ENCODE peak calls at places on chromosomes 13 and 19, in five cellular contexts. J, P, X, U and D are unnamed samples.

GRCh38 chr13:77184455-77184854 is 142.4 kb downstream of the MYCBP2 start:
- DNase-seq in J (no peak), P (no peak), X (no peak), U (no peak), D (no peak)

GRCh38 chr19:34171539-34171876 is 796 bp upstream of the LSM14A start:
- DNase-seq in J (no peak), P (no peak), X (no peak), U (peak), D (no peak)

GRCh38 chr13:39349391-39349790 is 253.6 kb downstream of the LHFPL6 start:
- DNase-seq in J (no peak), P (no peak), X (no peak), U (no peak), D (no peak)

GRCh38 chr13:36131215-36131930 is at the start of gene DCLK1:
- DNase-seq in J (no peak), P (no peak), X (peak), U (no peak), D (no peak)

GRCh38 chr13:113106666-113107065 is 1.1 kb downstream of the F7 start:
- DNase-seq in J (no peak), P (no peak), X (no peak), U (no peak), D (no peak)

GRCh38 chr19:34428549-34429285 is 536 bp downstream of the UBA2 start:
- DNase-seq in J (no peak), P (no peak), X (peak), U (no peak), D (no peak)

GRCh38 chr19:54232552-54232934 is 9.7 kb upstream of the LILRB3 start:
- DNase-seq in J (no peak), P (no peak), X (peak), U (no peak), D (no peak)

GRCh38 chr13:20182231-20182846 is 10.4 kb downstream of the GJB2 start:
- DNase-seq in J (no peak), P (no peak), X (peak), U (peak), D (no peak)

GRCh38 chr13:110617326-110618072 is 2.2 kb downstream of the NAXD start:
- DNase-seq in J (no peak), P (no peak), X (no peak), U (no peak), D (no peak)

GRCh38 chr19:33997690-33998089 is 174.6 kb upstream of the LSM14A start:
- DNase-seq in J (no peak), P (no peak), X (no peak), U (no peak), D (no peak)

GRCh38 chr13:36362251-36362650 is 16.1 kb upstream of the SPART start:
- DNase-seq in J (no peak), P (no peak), X (no peak), U (no peak), D (no peak)

GRCh38 chr19:13098291-13099072 is 4.2 kb downstream of the LYL1 start:
- DNase-seq in J (no peak), P (no peak), X (no peak), U (no peak), D (no peak)

GRCh38 chr13:31674056-31674455 is 65.3 kb upstream of the RXFP2 start:
- DNase-seq in J (no peak), P (no peak), X (no peak), U (no peak), D (no peak)

GRCh38 chr19:44643605-44644390 is at the start of gene PVR:
- DNase-seq in J (no peak), P (no peak), X (peak), U (no peak), D (no peak)

GRCh38 chr19:42178791-42179500 is 38.5 kb downstream of the DEDD2 start:
- DNase-seq in J (no peak), P (no peak), X (no peak), U (no peak), D (no peak)

GRCh38 chr19:55459950-55460657 is 1.3 kb downstream of the ISOC2 start:
- DNase-seq in J (no peak), P (no peak), X (no peak), U (no peak), D (no peak)

GRCh38 chr13:90270231-90270630 is 1077.3 kb upstream of the MIR17HG start:
- DNase-seq in J (no peak), P (no peak), X (no peak), U (no peak), D (no peak)

GRCh38 chr19:13579388-13580060 is 73.2 kb upstream of the CACNA1A start:
- DNase-seq in J (no peak), P (no peak), X (no peak), U (no peak), D (no peak)

GRCh38 chr19:3611841-3612240 is 5.2 kb upstream of the TBXA2R start:
- DNase-seq in J (no peak), P (no peak), X (no peak), U (no peak), D (no peak)